ENCODE peak calls at places on chromosome 16, in ten cellular contexts. One of them, this sample, is unnamed.

GRCh38 chr16:58727028-58727781 is 6.9 kb downstream of the GOT2 start:
- DNase-seq in Peyer's patch: no peak
- DNase-seq in left lung: no peak
- DNase-seq in HFF-Myc: no peak
- DNase-seq in body of pancreas: no peak
- DNase-seq in cardiac fibroblast: no peak
- DNase-seq in GM12865: no peak
- DNase-seq in AG09309: no peak
- DNase-seq in Caco-2: no peak
- DNase-seq in fibroblast of pulmonary artery: no peak
- DNase-seq in this sample: no peak

GRCh38 chr16:12649356-12649755 is 154.3 kb downstream of the CPPED1 start:
- DNase-seq in Peyer's patch: no peak
- DNase-seq in left lung: no peak
- DNase-seq in HFF-Myc: no peak
- DNase-seq in body of pancreas: no peak
- DNase-seq in cardiac fibroblast: no peak
- DNase-seq in GM12865: no peak
- DNase-seq in AG09309: no peak
- DNase-seq in Caco-2: no peak
- DNase-seq in fibroblast of pulmonary artery: no peak
- DNase-seq in this sample: no peak

GRCh38 chr16:55480228-55480655 is 1.2 kb downstream of the MMP2 start:
- DNase-seq in Peyer's patch: peak
- DNase-seq in left lung: peak
- DNase-seq in HFF-Myc: no peak
- DNase-seq in body of pancreas: peak
- DNase-seq in cardiac fibroblast: peak
- DNase-seq in GM12865: no peak
- DNase-seq in AG09309: peak
- DNase-seq in Caco-2: no peak
- DNase-seq in fibroblast of pulmonary artery: peak
- DNase-seq in this sample: peak

GRCh38 chr16:57435838-57436237 is 11.3 kb downstream of the CIAPIN1 start:
- DNase-seq in Peyer's patch: no peak
- DNase-seq in left lung: no peak
- DNase-seq in HFF-Myc: no peak
- DNase-seq in body of pancreas: no peak
- DNase-seq in cardiac fibroblast: no peak
- DNase-seq in GM12865: no peak
- DNase-seq in AG09309: no peak
- DNase-seq in Caco-2: no peak
- DNase-seq in fibroblast of pulmonary artery: no peak
- DNase-seq in this sample: no peak

GRCh38 chr16:89199241-89200123 is 855 bp downstream of the SLC22A31 start:
- DNase-seq in Peyer's patch: peak
- DNase-seq in left lung: no peak
- DNase-seq in HFF-Myc: no peak
- DNase-seq in body of pancreas: no peak
- DNase-seq in cardiac fibroblast: no peak
- DNase-seq in GM12865: no peak
- DNase-seq in AG09309: no peak
- DNase-seq in Caco-2: no peak
- DNase-seq in fibroblast of pulmonary artery: no peak
- DNase-seq in this sample: no peak

GRCh38 chr16:3774156-3774767 is 56.9 kb upstream of the TRAP1 start:
- DNase-seq in Peyer's patch: no peak
- DNase-seq in left lung: no peak
- DNase-seq in HFF-Myc: peak
- DNase-seq in body of pancreas: peak
- DNase-seq in cardiac fibroblast: peak
- DNase-seq in GM12865: no peak
- DNase-seq in AG09309: peak
- DNase-seq in Caco-2: no peak
- DNase-seq in fibroblast of pulmonary artery: peak
- DNase-seq in this sample: no peak

GRCh38 chr16:68548947-68549346 is 9.9 kb downstream of the ZFP90 start:
- DNase-seq in Peyer's patch: no peak
- DNase-seq in left lung: no peak
- DNase-seq in HFF-Myc: no peak
- DNase-seq in body of pancreas: no peak
- DNase-seq in cardiac fibroblast: no peak
- DNase-seq in GM12865: no peak
- DNase-seq in AG09309: no peak
- DNase-seq in Caco-2: no peak
- DNase-seq in fibroblast of pulmonary artery: no peak
- DNase-seq in this sample: no peak

GRCh38 chr16:86026136-86026905 is 127.4 kb downstream of the IRF8 start:
- DNase-seq in Peyer's patch: peak
- DNase-seq in left lung: peak
- DNase-seq in HFF-Myc: no peak
- DNase-seq in body of pancreas: no peak
- DNase-seq in cardiac fibroblast: no peak
- DNase-seq in GM12865: no peak
- DNase-seq in AG09309: no peak
- DNase-seq in Caco-2: peak
- DNase-seq in fibroblast of pulmonary artery: no peak
- DNase-seq in this sample: no peak

GRCh38 chr16:54291107-54291980 is 4.8 kb upstream of the IRX3 start:
- DNase-seq in Peyer's patch: no peak
- DNase-seq in left lung: no peak
- DNase-seq in HFF-Myc: no peak
- DNase-seq in body of pancreas: no peak
- DNase-seq in cardiac fibroblast: no peak
- DNase-seq in GM12865: no peak
- DNase-seq in AG09309: no peak
- DNase-seq in Caco-2: no peak
- DNase-seq in fibroblast of pulmonary artery: no peak
- DNase-seq in this sample: no peak

GRCh38 chr16:54287758-54288591 is 1.4 kb upstream of the IRX3 start:
- DNase-seq in Peyer's patch: no peak
- DNase-seq in left lung: peak
- DNase-seq in HFF-Myc: no peak
- DNase-seq in body of pancreas: no peak
- DNase-seq in cardiac fibroblast: peak
- DNase-seq in GM12865: no peak
- DNase-seq in AG09309: no peak
- DNase-seq in Caco-2: no peak
- DNase-seq in fibroblast of pulmonary artery: no peak
- DNase-seq in this sample: no peak

GRCh38 chr16:54290203-54291106 is 3.9 kb upstream of the IRX3 start:
- DNase-seq in Peyer's patch: no peak
- DNase-seq in left lung: no peak
- DNase-seq in HFF-Myc: no peak
- DNase-seq in body of pancreas: no peak
- DNase-seq in cardiac fibroblast: no peak
- DNase-seq in GM12865: no peak
- DNase-seq in AG09309: no peak
- DNase-seq in Caco-2: no peak
- DNase-seq in fibroblast of pulmonary artery: no peak
- DNase-seq in this sample: no peak

GRCh38 chr16:54288592-54289241 is 2.1 kb upstream of the IRX3 start:
- DNase-seq in Peyer's patch: no peak
- DNase-seq in left lung: no peak
- DNase-seq in HFF-Myc: no peak
- DNase-seq in body of pancreas: no peak
- DNase-seq in cardiac fibroblast: no peak
- DNase-seq in GM12865: no peak
- DNase-seq in AG09309: no peak
- DNase-seq in Caco-2: no peak
- DNase-seq in fibroblast of pulmonary artery: no peak
- DNase-seq in this sample: no peak

DNA sequence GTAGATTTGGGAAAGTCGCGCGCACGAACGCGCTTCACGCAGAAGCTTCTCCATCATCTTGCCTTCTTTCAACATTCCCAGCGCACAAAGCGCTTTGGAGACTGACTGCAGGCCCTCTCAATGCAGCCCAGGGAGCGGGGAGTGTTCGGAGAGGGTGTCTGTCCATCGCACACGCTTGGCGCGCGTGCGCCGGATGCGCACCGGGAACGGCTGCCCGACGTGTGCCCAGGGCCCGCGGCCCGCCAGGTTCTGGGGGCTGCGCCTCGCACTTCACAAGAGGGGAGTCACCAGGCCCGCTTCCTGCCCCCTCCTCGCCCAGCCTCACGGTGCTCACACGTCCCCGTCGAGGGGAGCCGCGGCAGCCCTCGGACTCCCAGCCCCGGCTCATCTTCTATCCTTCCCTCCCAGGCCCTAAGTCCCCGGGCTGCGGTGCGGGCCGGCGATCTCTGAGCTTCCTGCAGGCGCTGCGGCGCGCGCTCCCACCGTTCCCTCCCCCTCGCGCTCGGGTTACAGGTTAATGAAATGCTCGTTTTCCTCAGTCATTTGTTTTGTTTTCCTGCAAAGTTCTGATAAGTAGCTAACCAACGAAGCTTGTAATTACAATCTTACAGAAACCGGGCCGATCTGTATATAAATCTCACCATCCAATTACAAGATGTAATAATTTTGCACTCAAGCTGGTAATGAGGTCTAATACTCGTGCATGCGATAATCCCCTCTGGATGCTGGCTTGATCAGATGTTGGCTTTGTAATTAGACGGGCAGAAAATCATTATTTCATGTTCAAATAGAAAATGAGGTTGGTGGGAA is 2.9 kb upstream of the IRX3 start:
- DNase-seq in Peyer's patch: no peak
- DNase-seq in left lung: no peak
- DNase-seq in HFF-Myc: no peak
- DNase-seq in body of pancreas: no peak
- DNase-seq in cardiac fibroblast: no peak
- DNase-seq in GM12865: no peak
- DNase-seq in AG09309: no peak
- DNase-seq in Caco-2: no peak
- DNase-seq in fibroblast of pulmonary artery: no peak
- DNase-seq in this sample: no peak
- H3K4me3 ChIP-seq in Peyer's patch: no peak
- H3K4me3 ChIP-seq in left lung: no peak
- H3K4me3 ChIP-seq in HFF-Myc: no peak
- H3K4me3 ChIP-seq in body of pancreas: no peak
- H3K4me3 ChIP-seq in cardiac fibroblast: no peak
- H3K4me3 ChIP-seq in GM12865: no peak
- H3K4me3 ChIP-seq in AG09309: no peak
- H3K4me3 ChIP-seq in Caco-2: no peak
- H3K4me3 ChIP-seq in fibroblast of pulmonary artery: no peak
- H3K4me3 ChIP-seq in this sample: no peak

DNA sequence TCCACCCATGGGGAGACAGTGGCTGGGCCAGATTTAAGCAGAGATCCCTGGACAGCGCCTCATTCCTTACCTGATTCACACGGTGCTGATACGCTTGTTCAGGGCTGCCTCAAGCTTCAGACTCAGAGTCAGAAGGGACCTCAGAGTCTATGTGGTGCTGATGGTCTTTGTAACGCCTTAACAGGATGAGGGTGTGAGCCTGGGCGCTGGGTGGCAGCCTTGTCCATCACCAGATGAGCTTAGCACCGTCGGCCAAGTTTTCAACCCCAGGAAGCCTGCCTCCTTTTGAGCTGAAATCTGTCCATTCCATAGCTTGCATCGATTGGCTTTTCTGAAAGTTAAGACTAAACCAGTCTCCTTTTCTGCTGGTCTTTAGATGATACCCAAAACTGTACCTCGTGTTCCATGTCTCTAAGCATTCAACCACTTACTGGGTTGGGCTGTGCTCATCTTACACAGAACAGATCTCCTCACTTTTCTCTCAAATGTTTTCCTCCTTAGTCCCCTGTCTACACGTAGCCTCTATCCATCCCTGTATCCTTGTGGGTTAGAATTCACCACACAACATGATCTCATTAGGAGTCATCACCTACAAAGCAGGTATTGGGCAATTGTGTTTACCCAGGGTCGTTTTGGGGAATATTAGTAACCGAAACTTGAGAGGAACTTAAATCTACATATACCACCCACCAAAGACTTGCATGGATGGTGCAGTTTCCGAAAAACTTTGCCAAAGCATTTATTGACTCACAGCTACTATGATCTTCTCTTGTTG is 573.4 kb downstream of the CDH13 start:
- DNase-seq in Peyer's patch: no peak
- DNase-seq in left lung: no peak
- DNase-seq in HFF-Myc: no peak
- DNase-seq in body of pancreas: peak
- DNase-seq in cardiac fibroblast: peak
- DNase-seq in GM12865: peak
- DNase-seq in AG09309: no peak
- DNase-seq in Caco-2: no peak
- DNase-seq in fibroblast of pulmonary artery: peak
- DNase-seq in this sample: no peak
- TF ChIP-seq CTCF in Peyer's patch: no peak
- TF ChIP-seq CTCF in left lung: no peak
- TF ChIP-seq CTCF in HFF-Myc: no peak
- TF ChIP-seq CTCF in body of pancreas: no peak
- TF ChIP-seq CTCF in cardiac fibroblast: no peak
- TF ChIP-seq CTCF in GM12865: peak
- TF ChIP-seq CTCF in AG09309: no peak
- TF ChIP-seq CTCF in Caco-2: no peak
- TF ChIP-seq CTCF in fibroblast of pulmonary artery: peak
- TF ChIP-seq CTCF in this sample: peak

DNA sequence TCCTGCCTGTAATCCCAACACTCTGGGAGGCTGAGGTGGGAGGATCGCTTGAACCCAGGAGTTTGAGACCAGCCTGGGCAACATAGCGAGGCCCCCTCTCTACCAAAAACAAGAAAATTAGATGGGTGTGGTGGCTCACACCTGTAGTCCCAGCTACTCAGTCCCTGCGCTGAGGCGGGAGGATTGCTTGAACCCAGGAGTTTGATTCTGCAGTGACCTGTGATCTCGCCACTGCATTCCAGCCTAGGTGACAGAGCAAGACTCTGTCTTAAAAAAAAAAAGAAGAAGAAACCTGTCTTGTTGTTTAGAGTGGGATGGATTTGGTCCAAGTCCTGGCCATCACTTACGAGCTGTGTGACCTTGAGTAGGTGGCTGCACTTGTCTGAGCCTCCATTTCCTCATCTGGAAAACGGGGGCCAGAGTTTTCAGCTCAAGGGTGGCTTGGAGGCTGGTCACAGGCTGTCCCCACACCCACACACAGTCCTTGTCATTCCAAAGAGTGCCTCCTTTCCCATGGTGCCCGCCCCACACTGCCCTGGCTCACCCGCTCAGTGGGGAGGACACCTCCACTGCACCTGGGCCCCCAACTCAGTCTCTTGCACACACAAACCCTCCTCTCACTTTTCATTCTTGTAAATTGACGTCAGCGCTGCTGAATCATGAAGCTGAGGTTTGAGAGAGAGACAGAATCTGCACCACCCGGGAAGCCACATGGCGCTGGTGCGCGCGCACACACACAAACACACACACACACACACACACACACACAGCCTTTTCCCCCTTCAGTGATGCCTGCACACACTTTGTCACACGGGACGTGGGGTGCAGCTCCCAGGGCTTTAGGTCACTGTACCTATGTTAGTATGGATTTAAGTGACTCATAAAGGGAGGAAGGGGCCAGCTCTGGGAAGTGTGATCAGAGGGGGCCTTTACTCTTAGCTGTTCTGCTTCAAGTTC is 4.2 kb downstream of the SOCS1 start:
- DNase-seq in Peyer's patch: no peak
- DNase-seq in left lung: peak
- DNase-seq in HFF-Myc: no peak
- DNase-seq in body of pancreas: no peak
- DNase-seq in cardiac fibroblast: peak
- DNase-seq in GM12865: peak
- DNase-seq in AG09309: peak
- DNase-seq in Caco-2: no peak
- DNase-seq in fibroblast of pulmonary artery: peak
- DNase-seq in this sample: peak
- H3K4me3 ChIP-seq in Peyer's patch: peak
- H3K4me3 ChIP-seq in left lung: peak
- H3K4me3 ChIP-seq in HFF-Myc: peak
- H3K4me3 ChIP-seq in body of pancreas: no peak
- H3K4me3 ChIP-seq in cardiac fibroblast: no peak
- H3K4me3 ChIP-seq in GM12865: peak
- H3K4me3 ChIP-seq in AG09309: no peak
- H3K4me3 ChIP-seq in Caco-2: no peak
- H3K4me3 ChIP-seq in fibroblast of pulmonary artery: peak
- H3K4me3 ChIP-seq in this sample: no peak

DNA sequence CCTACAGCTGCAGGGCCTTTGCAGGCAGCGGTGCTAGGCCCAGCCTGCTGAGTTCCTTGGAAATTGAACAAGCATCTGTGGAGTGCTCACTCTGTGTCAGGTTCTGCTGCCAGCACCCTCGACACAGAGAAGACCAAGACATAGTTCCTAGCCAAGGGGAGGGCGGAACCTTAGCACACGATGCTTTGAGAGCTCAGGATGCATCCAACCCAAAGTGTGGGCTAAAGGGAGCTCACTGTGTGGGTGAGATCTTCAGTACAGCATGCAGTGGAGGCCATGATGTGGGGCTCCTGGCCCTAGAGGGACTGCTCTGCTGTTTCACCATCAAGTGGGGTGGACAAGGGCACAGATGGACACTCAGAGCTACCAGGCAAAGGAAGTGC is 27.7 kb downstream of the RMI2 start:
- DNase-seq in Peyer's patch: no peak
- DNase-seq in left lung: peak
- DNase-seq in HFF-Myc: no peak
- DNase-seq in body of pancreas: no peak
- DNase-seq in cardiac fibroblast: no peak
- DNase-seq in GM12865: no peak
- DNase-seq in AG09309: no peak
- DNase-seq in Caco-2: no peak
- DNase-seq in fibroblast of pulmonary artery: no peak
- DNase-seq in this sample: no peak
- TF ChIP-seq CTCF in Peyer's patch: no peak
- TF ChIP-seq CTCF in left lung: no peak
- TF ChIP-seq CTCF in HFF-Myc: no peak
- TF ChIP-seq CTCF in body of pancreas: no peak
- TF ChIP-seq CTCF in cardiac fibroblast: no peak
- TF ChIP-seq CTCF in GM12865: no peak
- TF ChIP-seq CTCF in AG09309: no peak
- TF ChIP-seq CTCF in Caco-2: no peak
- TF ChIP-seq CTCF in fibroblast of pulmonary artery: no peak
- TF ChIP-seq CTCF in this sample: no peak